ENCODE peak calls at places on chromosomes 4 and X, in eight cellular contexts. One of them, this sample, is unnamed.

GRCh38 chr4:141047228-141047884 is 85.9 kb downstream of the RNF150 start:
- DNase-seq in pulmonary artery endothelial cell: no peak
- DNase-seq in NCI-H1930: no peak
- DNase-seq in lung microvascular endothelial cell: no peak
- DNase-seq in stomach: no peak
- DNase-seq in stimulated activated effector memory CD8-positive, alpha-beta T cell treated with anti-CD3 and anti-CD28 coated beads, Interleukin-12 subunit alpha, Interleukin-12 subunit beta, amount 100 ng/mL, for 72 hours: no peak
- DNase-seq in NCI-H1092: no peak
- DNase-seq in ELR: peak
- DNase-seq in this sample: no peak

GRCh38 chr4:144910753-144911152 is 187.2 kb downstream of the ANAPC10 start:
- DNase-seq in ELR: no peak
- DNase-seq in NCI-H1092: no peak
- DNase-seq in stimulated activated effector memory CD8-positive, alpha-beta T cell treated with anti-CD3 and anti-CD28 coated beads, Interleukin-12 subunit alpha, Interleukin-12 subunit beta, amount 100 ng/mL, for 72 hours: no peak
- DNase-seq in lung microvascular endothelial cell: no peak
- DNase-seq in NCI-H1930: no peak
- DNase-seq in pulmonary artery endothelial cell: no peak
- DNase-seq in stomach: no peak
- DNase-seq in this sample: no peak

GRCh38 chr4:108029731-108030130 is 40.0 kb downstream of the HADH start:
- DNase-seq in pulmonary artery endothelial cell: no peak
- DNase-seq in NCI-H1930: no peak
- DNase-seq in stimulated activated effector memory CD8-positive, alpha-beta T cell treated with anti-CD3 and anti-CD28 coated beads, Interleukin-12 subunit alpha, Interleukin-12 subunit beta, amount 100 ng/mL, for 72 hours: no peak
- DNase-seq in ELR: peak
- DNase-seq in stomach: no peak
- DNase-seq in NCI-H1092: no peak
- DNase-seq in lung microvascular endothelial cell: peak
- DNase-seq in this sample: no peak

GRCh38 chr4:853416-853781 is 27.5 kb upstream of the CPLX1 start:
- DNase-seq in NCI-H1092: no peak
- DNase-seq in stomach: no peak
- DNase-seq in NCI-H1930: no peak
- DNase-seq in pulmonary artery endothelial cell: no peak
- DNase-seq in lung microvascular endothelial cell: no peak
- DNase-seq in stimulated activated effector memory CD8-positive, alpha-beta T cell treated with anti-CD3 and anti-CD28 coated beads, Interleukin-12 subunit alpha, Interleukin-12 subunit beta, amount 100 ng/mL, for 72 hours: no peak
- DNase-seq in ELR: no peak
- DNase-seq in this sample: no peak

GRCh38 chr4:71231073-71231752 is 107.6 kb upstream of the SLC4A4 start:
- DNase-seq in pulmonary artery endothelial cell: no peak
- DNase-seq in ELR: no peak
- DNase-seq in NCI-H1930: no peak
- DNase-seq in stimulated activated effector memory CD8-positive, alpha-beta T cell treated with anti-CD3 and anti-CD28 coated beads, Interleukin-12 subunit alpha, Interleukin-12 subunit beta, amount 100 ng/mL, for 72 hours: no peak
- DNase-seq in stomach: peak
- DNase-seq in lung microvascular endothelial cell: peak
- DNase-seq in NCI-H1092: no peak
- DNase-seq in this sample: peak

GRCh38 chrX:40908857-40909475 is 173.6 kb upstream of the MED14 start:
- DNase-seq in NCI-H1092: no peak
- DNase-seq in lung microvascular endothelial cell: peak
- DNase-seq in ELR: peak
- DNase-seq in NCI-H1930: no peak
- DNase-seq in stimulated activated effector memory CD8-positive, alpha-beta T cell treated with anti-CD3 and anti-CD28 coated beads, Interleukin-12 subunit alpha, Interleukin-12 subunit beta, amount 100 ng/mL, for 72 hours: no peak
- DNase-seq in pulmonary artery endothelial cell: no peak
- DNase-seq in stomach: no peak
- DNase-seq in this sample: no peak

GRCh38 chrX:44203791-44204190 is 139.7 kb downstream of the EFHC2 start:
- DNase-seq in stomach: no peak
- DNase-seq in stimulated activated effector memory CD8-positive, alpha-beta T cell treated with anti-CD3 and anti-CD28 coated beads, Interleukin-12 subunit alpha, Interleukin-12 subunit beta, amount 100 ng/mL, for 72 hours: no peak
- DNase-seq in pulmonary artery endothelial cell: no peak
- DNase-seq in lung microvascular endothelial cell: no peak
- DNase-seq in ELR: no peak
- DNase-seq in NCI-H1930: no peak
- DNase-seq in NCI-H1092: no peak
- DNase-seq in this sample: no peak

GRCh38 chr4:169147217-169147616 is 123.5 kb downstream of the SH3RF1 start:
- DNase-seq in NCI-H1092: no peak
- DNase-seq in NCI-H1930: no peak
- DNase-seq in pulmonary artery endothelial cell: no peak
- DNase-seq in ELR: peak
- DNase-seq in lung microvascular endothelial cell: peak
- DNase-seq in stomach: no peak
- DNase-seq in stimulated activated effector memory CD8-positive, alpha-beta T cell treated with anti-CD3 and anti-CD28 coated beads, Interleukin-12 subunit alpha, Interleukin-12 subunit beta, amount 100 ng/mL, for 72 hours: no peak
- DNase-seq in this sample: no peak

GRCh38 chr4:119493419-119493818 is 135.2 kb downstream of the PDE5A start:
- DNase-seq in lung microvascular endothelial cell: no peak
- DNase-seq in stimulated activated effector memory CD8-positive, alpha-beta T cell treated with anti-CD3 and anti-CD28 coated beads, Interleukin-12 subunit alpha, Interleukin-12 subunit beta, amount 100 ng/mL, for 72 hours: no peak
- DNase-seq in NCI-H1092: no peak
- DNase-seq in ELR: peak
- DNase-seq in stomach: no peak
- DNase-seq in NCI-H1930: no peak
- DNase-seq in pulmonary artery endothelial cell: no peak
- DNase-seq in this sample: no peak

GRCh38 chrX:108028854-108029253 is 16.0 kb upstream of the VSIG1 start:
- DNase-seq in NCI-H1930: no peak
- DNase-seq in NCI-H1092: no peak
- DNase-seq in lung microvascular endothelial cell: no peak
- DNase-seq in ELR: no peak
- DNase-seq in stomach: no peak
- DNase-seq in stimulated activated effector memory CD8-positive, alpha-beta T cell treated with anti-CD3 and anti-CD28 coated beads, Interleukin-12 subunit alpha, Interleukin-12 subunit beta, amount 100 ng/mL, for 72 hours: no peak
- DNase-seq in pulmonary artery endothelial cell: no peak
- DNase-seq in this sample: no peak

This sample was measured in mucosa of descending colon.